ENCODE peak calls at places on chromosomes 12 and 14, in nine cellular contexts. L is neural crest cell; N is glutamatergic neuron; Z is activated CD8-positive, alpha-beta T cell treated with anti-CD3 and anti-CD28 coated beads for 36 hours; F is MCF 10A; I is suprapubic skin; U is lung; V is Peyer's patch; B is GM13977. M is an unnamed sample.

GRCh38 chr12:69896653-69897381 is 71.8 kb downstream of the MYRFL start:
- DNase-seq in Z (no peak), B (no peak), U (no peak), V (no peak), F (no peak), L (no peak), I (no peak), N (no peak), M (no peak)

GRCh38 chr14:80003138-80003537 is 208.2 kb downstream of the DIO2 start:
- DNase-seq in L (no peak), I (no peak), U (no peak), F (no peak), N (no peak), B (no peak), V (no peak), Z (no peak), M (no peak)

GRCh38 chr14:92680781-92681650 is 67.4 kb downstream of the LGMN start:
- DNase-seq in B (peak; percentile 81), F (peak; percentile 77), N (peak; percentile 83), V (peak; percentile 91), Z (peak; percentile 86), L (peak; percentile 68), I (no peak), U (peak; percentile 79), M (peak; percentile 67)

GRCh38 chr14:68238956-68239355 is 419.4 kb downstream of the RAD51B start:
- DNase-seq in N (no peak), B (no peak), F (no peak), U (no peak), Z (no peak), V (no peak), L (no peak), I (no peak), M (no peak)

GRCh38 chr14:105885561-105886320 is 359.4 kb downstream of the TMEM121 start:
- DNase-seq in F (no peak), L (no peak), Z (no peak), B (no peak), U (no peak), I (peak; percentile 46), V (peak; percentile 42), N (peak; percentile 1), M (no peak)

GRCh38 chr14:104973215-104974145 is 4.7 kb downstream of the AHNAK2 start:
- DNase-seq in U (peak; percentile 82), Z (no peak), V (peak; percentile 91), F (peak; percentile 97), L (no peak), I (peak; percentile 94), N (peak; percentile 22), B (no peak), M (peak; percentile 51)

GRCh38 chr12:5154091-5154490 is 110.4 kb downstream of the KCNA5 start:
- DNase-seq in F (no peak), B (no peak), Z (no peak), U (no peak), V (no peak), I (no peak), L (no peak), N (peak; percentile 52), M (no peak)

GRCh38 chr14:67837011-67837624 is 17.5 kb downstream of the RAD51B start:
- DNase-seq in B (no peak), U (peak; percentile 41), L (peak; percentile 47), N (no peak), F (peak; percentile 73), I (no peak), V (peak; percentile 82), Z (peak; percentile 61), M (peak; percentile 62)

GRCh38 chr14:99758121-99758871 is 34.9 kb upstream of the EML1 start:
- DNase-seq in N (peak; percentile 51), B (no peak), U (no peak), Z (no peak), L (no peak), V (no peak), F (peak; percentile 89), I (peak; percentile 67), M (no peak)

GRCh38 chr14:72686101-72686500 is 207.8 kb downstream of the DPF3 start:
- DNase-seq in L (no peak), U (no peak), Z (no peak), I (no peak), N (no peak), B (no peak), F (no peak), V (no peak), M (no peak)

GRCh38 chr14:50018236-50019210 is 97.8 kb downstream of the VCPKMT start:
- DNase-seq in N (no peak), L (no peak), Z (no peak), I (no peak), U (no peak), F (peak; percentile 47), B (no peak), V (peak; percentile 70), M (peak; percentile 73)

GRCh38 chr14:74658535-74659130 is 46.6 kb upstream of the LTBP2 start:
- DNase-seq in V (no peak), N (no peak), L (no peak), U (no peak), B (no peak), F (no peak), Z (no peak), I (no peak), M (no peak)

GRCh38 chr14:65281991-65282908 is 130.3 kb upstream of the FUT8 start:
- DNase-seq in U (no peak), N (no peak), B (peak; percentile 67), V (no peak), I (no peak), Z (peak; percentile 37), F (no peak), L (peak; percentile 57), M (no peak)

GRCh38 chr14:61322799-61323290 is 1.5 kb downstream of the PRKCH start:
- DNase-seq in U (peak; percentile 38), I (no peak), L (no peak), V (peak; percentile 59), N (no peak), F (peak; percentile 81), Z (peak; percentile 66), B (peak; percentile 44), M (peak; percentile 15)

GRCh38 chr14:90733139-90733808 is 83.0 kb downstream of the TTC7B start:
- DNase-seq in V (no peak), N (no peak), L (no peak), I (no peak), F (no peak), U (no peak), Z (no peak), B (no peak), M (no peak)

DNA sequence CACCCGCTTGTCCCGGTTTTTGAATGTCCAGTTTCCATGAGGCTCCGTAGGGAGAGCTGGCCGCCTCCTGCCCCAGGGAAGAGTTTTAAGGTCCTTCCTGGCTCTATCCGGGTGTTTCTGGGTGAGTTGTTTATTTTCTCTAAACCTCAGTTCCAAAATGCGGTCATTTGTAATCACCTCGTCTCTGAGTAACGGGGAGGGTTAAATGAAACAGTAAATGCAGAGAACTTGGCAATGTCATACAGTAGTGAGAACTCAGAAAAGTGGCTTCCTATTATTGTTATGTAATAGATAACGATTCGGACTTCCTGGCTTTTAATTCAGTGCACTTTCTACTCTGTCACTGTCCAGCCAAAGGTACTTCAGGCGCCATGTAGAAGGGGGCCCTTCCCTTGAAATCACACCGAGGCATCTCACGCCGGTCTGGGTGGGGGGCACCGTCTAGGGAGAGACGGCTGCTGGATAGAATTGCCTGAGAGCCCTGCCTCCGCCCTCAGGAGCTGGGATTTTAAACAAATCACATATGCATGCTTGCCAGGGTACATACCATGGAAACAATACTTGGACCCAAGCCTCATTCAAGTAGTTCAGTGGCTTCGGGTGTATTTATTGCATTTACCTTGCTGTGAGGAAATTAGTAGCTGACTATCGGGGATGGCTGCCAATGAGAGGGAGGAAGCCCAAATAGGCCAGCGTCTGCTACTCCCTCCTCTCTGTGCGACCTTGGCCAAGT is 26.4 kb downstream of the NOS1 start:
- DNase-seq in Z (no peak), B (no peak), U (no peak), V (no peak), F (peak; percentile 36), N (no peak), L (no peak), I (no peak), M (peak; percentile 10)
- TF ChIP-seq CTCF in Z (no peak), B (no peak), U (no peak), V (no peak), F (no peak), N (no peak), L (no peak), I (no peak), M (no peak)

GRCh38 chr14:23286020-23286903 is at the start of gene HOMEZ:
- DNase-seq in B (peak; percentile 97), U (peak; percentile 99), L (peak; percentile 95), V (peak; percentile 99), N (peak; percentile 99), I (peak; percentile 99), F (peak; percentile 98), Z (peak; percentile 99), M (peak; percentile 99)
- TF ChIP-seq CTCF in B (no peak), U (no peak), L (no peak), V (no peak), N (no peak), I (no peak), F (no peak), Z (no peak), M (peak; percentile 31)

DNA sequence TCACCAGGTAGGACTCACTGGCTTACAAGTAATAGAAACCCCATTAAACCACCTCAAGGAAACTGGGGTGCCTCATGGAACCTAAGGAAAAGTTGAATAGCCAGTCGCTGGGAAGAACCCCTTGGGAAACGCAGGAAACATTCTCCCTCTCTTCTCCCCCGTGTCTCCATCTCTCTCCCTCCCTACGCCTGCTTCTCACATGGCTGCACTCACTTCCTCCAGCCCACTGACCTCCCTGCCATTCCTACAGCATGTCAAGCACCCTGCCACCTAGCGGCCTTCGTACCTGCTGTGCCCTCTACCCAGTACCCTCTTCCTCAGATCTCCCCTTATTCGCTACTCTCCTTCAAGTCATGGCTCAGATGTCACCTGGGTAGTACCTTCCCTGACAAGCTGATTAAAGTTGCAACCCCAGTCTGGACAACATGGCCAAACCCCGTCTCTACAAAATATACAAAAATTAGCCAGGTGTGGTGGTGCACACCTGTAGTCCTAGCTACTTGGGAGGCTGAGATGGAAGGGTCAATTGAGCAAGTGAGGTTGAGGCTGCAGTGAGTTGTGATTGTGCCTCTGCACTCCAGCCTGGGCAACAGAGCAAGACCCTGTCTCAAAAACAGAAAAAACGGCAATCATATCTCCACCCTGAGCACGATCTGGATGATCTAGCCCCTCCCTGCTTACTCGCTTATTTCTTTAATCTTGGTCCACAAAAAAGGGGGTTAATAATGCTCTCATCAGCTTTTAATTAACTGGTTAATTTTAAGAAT is 6.4 kb upstream of the DTX1 start:
- DNase-seq in N (no peak), U (no peak), B (peak; percentile 52), Z (no peak), V (peak; percentile 71), I (no peak), F (no peak), L (peak; percentile 14), M (peak; percentile 64)
- TF ChIP-seq CTCF in N (peak; percentile 5), U (no peak), B (peak; percentile 64), Z (no peak), V (no peak), I (no peak), F (peak; percentile 18), L (peak; percentile 24), M (peak; percentile 40)

DNA sequence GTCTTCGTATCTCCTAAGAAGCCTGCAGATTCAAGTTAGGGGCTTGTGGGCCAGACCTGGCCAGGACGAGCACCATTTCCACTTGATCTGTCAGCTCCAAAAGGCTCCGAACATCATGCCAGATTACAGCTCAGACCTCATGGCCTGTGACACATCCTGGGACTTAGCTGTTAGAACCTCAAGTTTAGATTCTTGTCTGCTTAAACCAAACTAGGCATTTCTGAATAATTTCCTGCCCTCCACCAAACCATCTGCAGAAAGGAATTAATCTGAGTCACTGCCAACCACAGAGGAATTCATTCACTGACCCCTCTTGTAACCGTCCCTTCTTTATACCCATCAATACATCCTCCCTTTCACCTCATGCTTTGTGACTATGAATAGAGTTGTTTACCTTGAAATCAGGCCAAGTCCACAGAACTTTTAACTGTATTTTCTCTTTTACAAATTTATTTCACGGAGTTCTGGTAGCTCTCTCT is 120.3 kb downstream of the FBXL14 start:
- DNase-seq in I (no peak), B (no peak), U (no peak), N (no peak), L (no peak), Z (peak; percentile 47), V (no peak), F (peak; percentile 86), M (no peak)
- TF ChIP-seq CTCF in I (no peak), B (no peak), U (no peak), N (no peak), L (no peak), Z (no peak), V (no peak), F (no peak), M (no peak)

M was measured in body of pancreas.